ENCODE peak calls at places on chromosomes 4 and X, in eight cellular contexts. Z, R, K, S, O, W, B and C are unnamed samples. For H3K4me1, the result is how much of the 10 kb centered on the place peaks cover.

GRCh38 chrX:4182010-4182806 is 468.8 kb upstream of the PRKX start:
- DNase-seq in Z (no peak), W (peak), B (no peak), R (no peak), S (no peak), K (peak), O (no peak), C (no peak)

GRCh38 chr4:139557506-139558110 is 1.6 kb upstream of the SETD7 start:
- DNase-seq in S (no peak), W (peak), K (no peak), R (no peak), B (no peak), O (peak), Z (peak), C (no peak)

GRCh38 chr4:155582971-155583437 is 83.6 kb upstream of the GUCY1A1 start:
- DNase-seq in O (no peak), K (no peak), B (no peak), R (no peak), W (no peak), Z (no peak), S (peak), C (peak)

GRCh38 chr4:5750052-5750950 is 39.3 kb downstream of the EVC start:
- DNase-seq in W (no peak), O (no peak), B (no peak), K (no peak), R (no peak), Z (no peak), S (peak), C (peak)

GRCh38 chr4:185311113-185311888 is 84.4 kb downstream of the LRP2BP start:
- DNase-seq in R (no peak), S (no peak), O (peak), K (no peak), W (no peak), Z (no peak), B (no peak), C (no peak)

GRCh38 chrX:20378291-20378920 is 111.7 kb upstream of the RPS6KA3 start:
- DNase-seq in B (no peak), W (no peak), R (no peak), K (no peak), S (peak), O (no peak), Z (no peak), C (no peak)

GRCh38 chrX:1152090-1152489 is 60.4 kb downstream of the CRLF2 start:
- DNase-seq in O (no peak), R (no peak), B (no peak), Z (no peak), S (no peak), K (no peak), W (no peak), C (no peak)

GRCh38 chr4:829761-830655 is 4.1 kb upstream of the CPLX1 start:
- DNase-seq in B (peak), S (no peak), Z (peak), R (no peak), K (no peak), O (no peak), W (no peak), C (no peak)

GRCh38 chrX:150984164-150984824 is 1.2 kb downstream of the HMGB3 start:
- DNase-seq in R (no peak), Z (no peak), S (no peak), B (no peak), K (no peak), O (no peak), W (no peak), C (peak)

GRCh38 chr4:113815826-113816225 is 54.3 kb upstream of the CAMK2D start:
- DNase-seq in O (no peak), B (no peak), W (no peak), S (no peak), Z (no peak), R (no peak), K (no peak), C (no peak)

GRCh38 chr4:138910914-138911336 is 104.7 kb upstream of the NOCT start:
- DNase-seq in S (peak), R (peak), K (peak), O (peak), W (peak), Z (peak), B (peak), C (no peak)

GRCh38 chr4:139665690-139666529 is at the start of gene MGST2:
- DNase-seq in S (peak), K (peak), W (peak), O (peak), Z (peak), B (peak), R (peak), C (peak)

GRCh38 chr4:114495471-114495928 is 103.1 kb upstream of the UGT8 start:
- DNase-seq in S (no peak), W (peak), O (no peak), B (no peak), K (no peak), Z (no peak), R (no peak), C (no peak)

GRCh38 chr4:71130827-71131603 is 137.6 kb downstream of the DCK start:
- DNase-seq in O (peak), W (peak), Z (no peak), S (peak), K (peak), B (no peak), R (no peak), C (peak)

GRCh38 chrX:65821721-65822496 is 154.5 kb downstream of the MSN start:
- DNase-seq in W (peak), O (peak), B (no peak), Z (no peak), R (peak), S (no peak), K (no peak), C (peak)

GRCh38 chr4:77023920-77024319 is 51.9 kb downstream of the CCNI start:
- DNase-seq in R (no peak), O (no peak), K (no peak), Z (no peak), S (peak), B (no peak), W (no peak), C (no peak)

GRCh38 chr4:81724925-81725329 is 253.2 kb upstream of the RASGEF1B start:
- DNase-seq in O (peak), B (peak), Z (no peak), K (peak), W (no peak), R (peak), S (peak), C (no peak)

GRCh38 chrX:132031867-132032266 is 8.8 kb downstream of the STK26 start:
- DNase-seq in W (no peak), R (no peak), S (no peak), Z (no peak), K (no peak), O (no peak), B (no peak), C (no peak)

GRCh38 chr4:55947912-55948725 is 626 bp upstream of the CEP135 start:
- DNase-seq in O (no peak), W (no peak), K (peak), S (peak), Z (no peak), B (no peak), R (no peak), C (peak)

GRCh38 chr4:25320374-25321172 is 8.0 kb downstream of the ZCCHC4 start:
- DNase-seq in R (no peak), O (no peak), Z (no peak), K (no peak), W (no peak), S (peak), B (no peak), C (peak)

GRCh38 chr4:139278956-139279722 is 886 bp downstream of the MGARP start:
- DNase-seq in O (peak), W (peak), Z (no peak), K (no peak), R (no peak), B (peak), S (peak), C (peak)

GRCh38 chrX:69535661-69536060 is 31.5 kb downstream of the NALF2 start:
- DNase-seq in R (no peak), Z (no peak), S (no peak), K (no peak), B (no peak), O (peak), W (no peak), C (no peak)

GRCh38 chr4:150501983-150502382 is 80.0 kb upstream of the MAB21L2 start:
- DNase-seq in K (no peak), S (no peak), Z (no peak), O (no peak), B (no peak), R (no peak), W (no peak), C (peak)

GRCh38 chr4:74674750-74675149 is 119.6 kb downstream of the BTC start:
- DNase-seq in O (no peak), K (no peak), B (no peak), R (no peak), Z (no peak), W (no peak), S (no peak), C (no peak)

GRCh38 chrX:153639177-153640044 is 7.6 kb upstream of the DUSP9 start:
- DNase-seq in Z (no peak), S (no peak), W (no peak), K (no peak), B (peak), O (no peak), R (no peak), C (no peak)

GRCh38 chrX:13651150-13651549 is 1.8 kb upstream of the TCEANC start:
- DNase-seq in W (no peak), Z (no peak), S (no peak), B (no peak), O (no peak), R (no peak), K (no peak), C (no peak)

GRCh38 chr4:88630756-88631155 is 38.5 kb downstream of the HERC3 start:
- DNase-seq in W (no peak), B (no peak), Z (no peak), K (no peak), O (no peak), S (peak), R (no peak), C (peak)

GRCh38 chr4:186037692-186038658 is 31.0 kb upstream of the TLR3 start:
- DNase-seq in W (peak), O (peak), K (peak), S (peak), B (no peak), R (no peak), Z (no peak), C (peak)

GRCh38 chr4:102687982-102688433 is 72.8 kb downstream of the MANBA start:
- DNase-seq in Z (no peak), R (no peak), O (no peak), W (no peak), B (no peak), K (no peak), S (peak), C (no peak)

GRCh38 chr4:183078634-183079033 is 20.4 kb upstream of the WWC2 start:
- DNase-seq in W (peak), Z (no peak), S (no peak), K (no peak), O (no peak), B (no peak), R (no peak), C (no peak)

GRCh38 chr4:89752932-89753598 is 83.9 kb downstream of the SNCA start:
- DNase-seq in B (no peak), Z (no peak), W (no peak), K (no peak), O (peak), S (peak), R (no peak), C (peak)

GRCh38 chr4:16819652-16820051 is 78.8 kb downstream of the LDB2 start:
- DNase-seq in S (no peak), Z (no peak), R (no peak), O (no peak), W (no peak), K (no peak), B (no peak), C (no peak)

DNA sequence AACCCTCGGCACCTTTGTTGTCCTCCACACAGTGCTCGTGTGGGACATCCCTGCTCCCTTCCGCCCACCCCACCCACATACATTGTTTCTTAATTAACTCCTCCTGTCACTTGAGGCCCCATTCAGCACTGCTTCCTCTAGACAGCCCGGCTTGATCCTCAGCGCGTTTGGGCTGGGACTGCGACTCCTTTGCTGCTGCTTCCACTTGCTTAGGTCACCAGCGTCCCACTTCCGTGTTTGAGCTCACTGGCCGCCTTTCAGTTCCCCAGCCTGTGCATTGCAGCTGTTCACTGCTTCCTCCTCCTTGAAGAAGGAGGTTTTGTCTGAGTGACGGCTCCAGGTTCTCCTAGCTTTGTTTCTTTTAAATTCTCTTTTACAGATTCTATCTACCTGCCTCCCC is 16.1 kb downstream of the RNF4 start:
- DNase-seq in O (peak), R (peak), K (no peak), S (no peak), W (peak), B (peak), Z (no peak), C (peak)
- H3K4me1 ChIP-seq in O (half or more), R (half or more), K (under half), S (under half), W (under half), B (under half), Z (half or more), C (under half)

GRCh38 chrX:46575586-46575985 is 2.0 kb downstream of the CHST7 start:
- DNase-seq in R (no peak), O (no peak), K (no peak), Z (no peak), W (no peak), B (no peak), S (peak), C (no peak)

GRCh38 chrX:46574941-46575381 is 1.4 kb downstream of the CHST7 start:
- DNase-seq in R (peak), K (peak), O (peak), S (no peak), W (peak), Z (no peak), B (no peak), C (peak)

GRCh38 chrX:46576458-46576857 is 2.9 kb downstream of the CHST7 start:
- DNase-seq in Z (no peak), K (no peak), W (no peak), B (no peak), S (no peak), R (no peak), O (no peak), C (no peak)

GRCh38 chrX:46577116-46578005 is 3.8 kb downstream of the CHST7 start:
- DNase-seq in O (no peak), W (no peak), B (no peak), K (no peak), Z (no peak), R (no peak), S (peak), C (peak)

DNA sequence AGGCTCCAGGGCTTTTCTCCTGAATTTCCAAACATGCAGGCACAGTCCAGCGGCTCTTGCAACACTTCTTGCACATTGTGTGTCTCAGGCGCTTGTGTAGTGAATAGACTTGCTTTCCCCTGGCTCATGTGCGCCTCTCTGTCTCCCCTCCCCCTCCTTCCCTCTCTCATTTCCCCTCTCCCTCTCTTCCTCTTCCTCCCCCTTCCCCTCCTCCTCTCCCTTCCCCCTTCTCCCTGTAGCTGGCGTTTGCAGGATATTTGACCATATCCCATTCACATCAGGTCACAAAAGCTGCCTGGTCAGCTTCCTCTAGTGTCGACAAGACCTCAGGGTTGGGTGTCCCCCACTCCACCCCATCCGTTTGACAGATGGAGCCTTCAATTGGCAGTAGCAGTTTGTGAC is 2.4 kb downstream of the CHST7 start:
- DNase-seq in O (peak), Z (no peak), R (no peak), K (no peak), W (peak), S (peak), B (no peak), C (peak)
- H3K4me3 ChIP-seq in O (no peak), Z (no peak), R (peak), K (no peak), W (peak), S (peak), B (no peak), C (peak)

GRCh38 chr4:33465565-33465964 is 2745.4 kb downstream of the PCDH7 start:
- DNase-seq in K (no peak), Z (no peak), R (no peak), W (no peak), B (no peak), S (no peak), O (no peak), C (no peak)

GRCh38 chr4:33467291-33467690 is 2747.1 kb downstream of the PCDH7 start:
- DNase-seq in O (no peak), K (peak), B (no peak), R (no peak), S (no peak), Z (no peak), W (peak), C (no peak)

GRCh38 chr4:33470805-33471204 is 2750.6 kb downstream of the PCDH7 start:
- DNase-seq in Z (no peak), B (peak), W (no peak), S (no peak), R (no peak), K (no peak), O (no peak), C (no peak)
- H3K4me1 ChIP-seq in Z (under half), B (under half), W (under half), S (under half), R (under half), K (under half), O (under half), C (under half)

GRCh38 chrX:74546984-74547383 is 67.4 kb downstream of the RLIM start:
- DNase-seq in R (no peak), O (no peak), S (no peak), Z (no peak), K (no peak), W (no peak), B (no peak), C (no peak)

GRCh38 chrX:74545880-74546279 is 68.5 kb downstream of the RLIM start:
- DNase-seq in W (no peak), S (no peak), B (no peak), R (no peak), Z (no peak), K (no peak), O (no peak), C (no peak)

GRCh38 chrX:74551934-74552333 is 62.5 kb downstream of the RLIM start:
- DNase-seq in Z (no peak), W (peak), O (no peak), K (no peak), R (no peak), B (no peak), S (no peak), C (no peak)

GRCh38 chrX:74550295-74550802 is 64.1 kb downstream of the RLIM start:
- DNase-seq in S (peak), B (peak), W (peak), O (peak), Z (peak), R (peak), K (peak), C (peak)
- H3K4me3 ChIP-seq in S (peak), B (no peak), W (no peak), O (no peak), Z (no peak), R (no peak), K (no peak), C (peak)

GRCh38 chr4:38663801-38664703 is at the start of gene KLF3:
- DNase-seq in Z (peak), K (peak), R (peak), S (peak), W (peak), O (peak), B (peak), C (peak)
- H3K4me1 ChIP-seq in Z (under half), K (under half), R (under half), S (under half), W (under half), O (under half), B (under half), C (under half)

GRCh38 chr4:38902221-38902620 is 34.6 kb downstream of the FAM114A1 start:
- DNase-seq in O (no peak), Z (no peak), W (no peak), B (no peak), S (no peak), R (no peak), K (no peak), C (no peak)

GRCh38 chr4:38909015-38909414 is 41.4 kb downstream of the FAM114A1 start:
- DNase-seq in W (no peak), K (no peak), O (no peak), S (no peak), Z (no peak), R (no peak), B (no peak), C (no peak)

GRCh38 chr4:38905657-38906398 is 38.2 kb downstream of the FAM114A1 start:
- DNase-seq in S (no peak), O (no peak), Z (no peak), B (no peak), K (no peak), R (no peak), W (no peak), C (no peak)

GRCh38 chr4:38902695-38903094 is 35.1 kb downstream of the FAM114A1 start:
- DNase-seq in O (no peak), Z (no peak), S (no peak), K (no peak), B (no peak), R (no peak), W (peak), C (peak)

DNA sequence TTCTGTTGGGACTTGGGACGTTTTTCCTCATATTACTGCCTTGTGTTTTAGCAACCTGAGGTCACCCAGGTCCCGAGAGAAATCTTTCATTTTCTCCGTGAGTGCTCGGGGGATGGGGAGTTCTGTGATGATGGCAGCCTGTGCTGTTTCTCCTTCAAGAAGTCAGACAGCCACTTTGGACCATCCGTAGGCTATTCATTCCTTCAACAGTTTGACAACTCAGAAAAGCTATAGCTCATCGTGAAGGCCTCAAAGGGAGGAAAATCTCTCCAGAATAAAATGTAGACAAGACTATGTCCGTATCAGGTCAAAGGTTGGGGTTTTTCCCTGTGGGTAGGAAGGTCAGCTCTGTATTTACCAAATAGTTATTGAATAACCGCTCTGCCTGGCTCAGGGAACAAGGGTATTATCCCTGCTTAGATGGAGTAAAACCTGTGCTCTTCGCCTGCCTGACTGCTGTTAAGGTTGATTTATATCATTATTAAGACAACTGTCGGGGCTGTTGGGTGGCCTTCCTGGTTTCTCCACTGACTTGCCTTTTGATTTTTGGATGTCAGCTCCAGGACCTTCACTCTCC is 36.6 kb downstream of the FAM114A1 start:
- DNase-seq in R (no peak), O (no peak), K (no peak), Z (no peak), W (peak), B (no peak), S (no peak), C (no peak)
- H3K4me3 ChIP-seq in R (no peak), O (no peak), K (no peak), Z (no peak), W (no peak), B (no peak), S (no peak), C (no peak)

DNA sequence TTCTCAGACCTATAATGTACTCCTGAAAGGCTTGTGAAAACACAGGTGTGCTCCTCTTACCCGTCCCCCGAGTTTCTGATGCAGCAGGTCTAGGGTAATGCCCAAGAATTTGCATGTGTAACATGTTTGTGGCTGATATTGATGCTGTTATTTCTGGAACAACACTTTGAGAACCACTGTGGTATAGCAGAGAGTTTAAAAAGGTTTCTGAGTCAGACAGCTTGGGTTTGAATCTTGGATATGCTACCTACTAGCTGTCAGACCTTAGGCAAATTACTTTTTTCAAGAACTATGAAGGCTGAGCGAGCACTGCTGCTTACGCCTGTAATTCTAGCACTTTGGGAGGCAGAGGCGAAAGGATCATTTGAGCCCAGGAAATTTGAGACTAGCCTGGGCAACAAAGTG is 4.9 kb downstream of the AFF1 start:
- DNase-seq in S (no peak), R (no peak), K (no peak), W (no peak), B (no peak), O (no peak), Z (no peak), C (no peak)
- H3K4me1 ChIP-seq in S (under half), R (under half), K (under half), W (under half), B (under half), O (under half), Z (half or more), C (under half)

GRCh38 chr4:168656055-168656660 is 159.3 kb downstream of the PALLD start:
- DNase-seq in K (no peak), R (no peak), Z (no peak), W (no peak), O (no peak), S (peak), B (no peak), C (peak)
- H3K4me3 ChIP-seq in K (no peak), R (no peak), Z (no peak), W (no peak), O (no peak), S (no peak), B (no peak), C (peak)